ENCODE peak calls at places on chromosome 15, in eight cellular contexts. O is cardiac fibroblast, F is GM12865, A is esophagus squamous epithelium, G is astrocyte of the spinal cord, Z is heart left ventricle, N is mesothelial cell of epicardium, P is lower leg skin. S is an unnamed sample.

GRCh38 chr15:98123297-98123696 is 162.8 kb downstream of the ARRDC4 start:
- DNase-seq in O (no peak), F (no peak), A (no peak), G (no peak), Z (no peak), N (no peak), P (no peak), S (no peak)

GRCh38 chr15:83503595-83504364 is 56.6 kb downstream of the SH3GL3 start:
- DNase-seq in O (no peak), F (no peak), A (no peak), G (no peak), Z (no peak), N (no peak), P (no peak), S (no peak)

GRCh38 chr15:77419050-77419835 is 661 bp downstream of the PEAK1 start:
- DNase-seq in O (peak), F (peak), A (no peak), G (peak), Z (peak), N (peak), P (no peak), S (peak)

GRCh38 chr15:74863239-74864056 is 9.7 kb downstream of the SCAMP2 start:
- DNase-seq in O (peak), F (no peak), A (no peak), G (peak), Z (no peak), N (no peak), P (no peak), S (no peak)

GRCh38 chr15:42735382-42736165 is 1.4 kb downstream of the CDAN1 start:
- DNase-seq in O (no peak), F (no peak), A (no peak), G (no peak), Z (no peak), N (no peak), P (no peak), S (no peak)

GRCh38 chr15:78676424-78677110 is 35.6 kb upstream of the CHRNB4 start:
- DNase-seq in O (no peak), F (no peak), A (no peak), G (no peak), Z (no peak), N (no peak), P (no peak), S (no peak)

GRCh38 chr15:49225572-49226281 is 55.7 kb downstream of the GALK2 start:
- DNase-seq in O (peak), F (no peak), A (no peak), G (peak), Z (no peak), N (no peak), P (no peak), S (no peak)

GRCh38 chr15:65916664-65917406 is 47.5 kb downstream of the RAB11A start:
- DNase-seq in O (peak), F (peak), A (no peak), G (peak), Z (peak), N (no peak), P (no peak), S (peak)

GRCh38 chr15:81161215-81161673 is 27.2 kb downstream of the CFAP161 start:
- DNase-seq in O (no peak), F (peak), A (no peak), G (no peak), Z (no peak), N (no peak), P (no peak), S (no peak)

GRCh38 chr15:54119056-54119455 is 140.8 kb downstream of the UNC13C start:
- DNase-seq in O (no peak), F (no peak), A (no peak), G (no peak), Z (no peak), N (no peak), P (no peak), S (no peak)

GRCh38 chr15:101368086-101368780 is 73.2 kb upstream of the SNRPA1 start:
- DNase-seq in O (no peak), F (no peak), A (no peak), G (no peak), Z (peak), N (no peak), P (no peak), S (no peak)

GRCh38 chr15:31439328-31439727 is 112.7 kb downstream of the KLF13 start:
- DNase-seq in O (peak), F (peak), A (no peak), G (no peak), Z (no peak), N (no peak), P (no peak), S (peak)

GRCh38 chr15:42273900-42274692 is 863 bp upstream of the TMEM87A start:
- DNase-seq in O (peak), F (peak), A (peak), G (peak), Z (peak), N (no peak), P (peak), S (peak)

GRCh38 chr15:73936588-73937312 is 10.5 kb downstream of the LOXL1 start:
- DNase-seq in O (no peak), F (no peak), A (no peak), G (no peak), Z (peak), N (peak), P (no peak), S (no peak)

GRCh38 chr15:51768018-51768417 is 16.6 kb downstream of the TMOD2 start:
- DNase-seq in O (no peak), F (no peak), A (no peak), G (no peak), Z (no peak), N (no peak), P (no peak), S (no peak)

GRCh38 chr15:68431792-68432401 is at the start of gene ITGA11:
- DNase-seq in O (peak), F (peak), A (no peak), G (peak), Z (peak), N (peak), P (peak), S (peak)

GRCh38 chr15:100889359-100890058 is 9.9 kb downstream of the ALDH1A3 start:
- DNase-seq in O (peak), F (no peak), A (no peak), G (peak), Z (peak), N (no peak), P (peak), S (no peak)

GRCh38 chr15:94231728-94232086 is 346 bp downstream of the MCTP2 start:
- DNase-seq in O (peak), F (no peak), A (no peak), G (no peak), Z (peak), N (no peak), P (no peak), S (peak)

GRCh38 chr15:83163032-83163431 is 44.6 kb downstream of the HDGFL3 start:
- DNase-seq in O (peak), F (no peak), A (no peak), G (no peak), Z (no peak), N (no peak), P (no peak), S (no peak)

GRCh38 chr15:77022646-77023575 is 28.0 kb downstream of the PSTPIP1 start:
- DNase-seq in O (no peak), F (no peak), A (no peak), G (no peak), Z (peak), N (peak), P (no peak), S (no peak)

GRCh38 chr15:81092559-81092902 is 41.5 kb upstream of the CFAP161 start:
- DNase-seq in O (no peak), F (no peak), A (no peak), G (no peak), Z (peak), N (no peak), P (no peak), S (no peak)

GRCh38 chr15:22988811-22989210 is 8.6 kb upstream of the CYFIP1 start:
- DNase-seq in O (no peak), F (no peak), A (no peak), G (no peak), Z (no peak), N (no peak), P (no peak), S (no peak)

GRCh38 chr15:39266882-39267281 is 314.0 kb upstream of the THBS1 start:
- DNase-seq in O (no peak), F (no peak), A (no peak), G (no peak), Z (no peak), N (no peak), P (no peak), S (no peak)

GRCh38 chr15:83613716-83614115 is 40.2 kb upstream of the ADAMTSL3 start:
- DNase-seq in O (no peak), F (no peak), A (no peak), G (peak), Z (no peak), N (no peak), P (no peak), S (no peak)

GRCh38 chr15:56086566-56086965 is 93.2 kb upstream of the NEDD4 start:
- DNase-seq in O (no peak), F (no peak), A (no peak), G (no peak), Z (no peak), N (no peak), P (no peak), S (no peak)

GRCh38 chr15:29926083-29926388 is 103.8 kb upstream of the TJP1 start:
- DNase-seq in O (no peak), F (no peak), A (no peak), G (no peak), Z (no peak), N (no peak), P (no peak), S (no peak)

GRCh38 chr15:29922191-29922590 is 99.9 kb upstream of the TJP1 start:
- DNase-seq in O (no peak), F (no peak), A (no peak), G (no peak), Z (no peak), N (no peak), P (no peak), S (no peak)

GRCh38 chr15:29921130-29921601 is 98.9 kb upstream of the TJP1 start:
- DNase-seq in O (no peak), F (no peak), A (no peak), G (no peak), Z (no peak), N (no peak), P (no peak), S (no peak)

GRCh38 chr15:29924750-29925149 is 102.5 kb upstream of the TJP1 start:
- DNase-seq in O (peak), F (no peak), A (no peak), G (peak), Z (peak), N (no peak), P (no peak), S (no peak)

DNA sequence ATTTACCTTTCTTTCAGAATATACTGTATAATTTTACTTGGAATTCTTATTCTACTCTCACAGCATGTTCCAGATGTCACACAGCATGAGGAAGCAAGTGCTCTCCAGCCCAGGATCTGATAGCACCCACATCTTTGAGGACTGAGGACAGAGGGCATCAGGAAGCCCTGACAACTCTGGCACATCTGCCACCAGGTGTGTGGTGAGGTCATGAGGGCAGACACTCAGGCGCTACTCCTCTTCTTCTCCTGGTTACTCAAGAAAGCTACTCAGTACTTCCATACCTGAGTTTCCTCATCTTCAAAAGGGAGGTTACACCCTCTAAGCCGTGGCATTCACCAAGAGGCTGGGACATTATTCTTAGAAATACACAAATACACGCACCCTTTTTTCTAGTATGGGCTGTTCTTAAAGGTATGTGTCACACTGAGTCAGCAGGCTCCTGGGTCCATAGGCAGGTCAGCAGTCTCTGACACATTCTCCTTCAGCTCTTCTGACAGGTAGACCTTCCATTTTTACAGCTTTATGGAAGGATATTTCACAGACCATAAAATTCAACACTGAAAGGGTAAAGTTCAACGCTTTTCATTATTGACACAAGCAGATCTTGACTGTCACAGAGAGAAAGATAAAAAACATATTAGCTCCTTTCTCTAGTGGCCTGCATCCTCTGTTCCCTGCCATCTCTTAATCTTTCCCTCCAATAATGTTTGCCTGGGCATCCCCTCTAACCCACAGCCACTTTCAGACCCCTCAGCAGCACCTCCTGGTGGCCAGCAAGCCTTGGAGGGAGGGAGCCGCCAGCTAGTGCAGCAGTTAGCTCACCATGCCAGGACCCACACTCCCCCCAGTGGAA is 103.2 kb upstream of the TJP1 start:
- DNase-seq in O (peak), F (peak), A (no peak), G (peak), Z (peak), N (peak), P (peak), S (peak)
- TF ChIP-seq CTCF in O (peak), F (peak), A (no peak), G (peak), Z (peak), N (peak), P (no peak), S (peak)

GRCh38 chr15:61115241-61115640 is 113.9 kb downstream of the RORA start:
- DNase-seq in O (peak), F (no peak), A (no peak), G (peak), Z (no peak), N (no peak), P (no peak), S (no peak)

GRCh38 chr15:61116830-61117229 is 112.3 kb downstream of the RORA start:
- DNase-seq in O (no peak), F (no peak), A (no peak), G (no peak), Z (no peak), N (no peak), P (no peak), S (no peak)

GRCh38 chr15:61106886-61107285 is 122.2 kb downstream of the RORA start:
- DNase-seq in O (no peak), F (no peak), A (no peak), G (no peak), Z (no peak), N (no peak), P (no peak), S (no peak)

GRCh38 chr15:61115679-61116078 is 113.4 kb downstream of the RORA start:
- DNase-seq in O (peak), F (no peak), A (no peak), G (peak), Z (no peak), N (no peak), P (no peak), S (no peak)

GRCh38 chr15:61112231-61112630 is 116.9 kb downstream of the RORA start:
- DNase-seq in O (no peak), F (peak), A (no peak), G (no peak), Z (no peak), N (no peak), P (no peak), S (no peak)
- TF ChIP-seq CTCF in O (peak), F (no peak), A (no peak), G (no peak), Z (no peak), N (no peak), P (no peak), S (no peak)

GRCh38 chr15:88701561-88702095 is 62.8 kb downstream of the ISG20 start:
- DNase-seq in O (peak), F (peak), A (no peak), G (no peak), Z (no peak), N (no peak), P (no peak), S (peak)
- TF ChIP-seq CTCF in O (peak), F (peak), A (no peak), G (peak), Z (no peak), N (no peak), P (no peak), S (peak)

GRCh38 chr15:62572797-62573196 is 407.7 kb upstream of the C2CD4B start:
- DNase-seq in O (no peak), F (no peak), A (no peak), G (no peak), Z (no peak), N (no peak), P (no peak), S (no peak)
- TF ChIP-seq CTCF in O (no peak), F (no peak), A (no peak), G (no peak), Z (no peak), N (no peak), P (no peak), S (no peak)

GRCh38 chr15:85149460-85150129 is 167.9 kb downstream of the PDE8A start:
- DNase-seq in O (no peak), F (no peak), A (no peak), G (no peak), Z (no peak), N (no peak), P (no peak), S (no peak)
- TF ChIP-seq CTCF in O (no peak), F (no peak), A (no peak), G (no peak), Z (no peak), N (no peak), P (no peak), S (no peak)

DNA sequence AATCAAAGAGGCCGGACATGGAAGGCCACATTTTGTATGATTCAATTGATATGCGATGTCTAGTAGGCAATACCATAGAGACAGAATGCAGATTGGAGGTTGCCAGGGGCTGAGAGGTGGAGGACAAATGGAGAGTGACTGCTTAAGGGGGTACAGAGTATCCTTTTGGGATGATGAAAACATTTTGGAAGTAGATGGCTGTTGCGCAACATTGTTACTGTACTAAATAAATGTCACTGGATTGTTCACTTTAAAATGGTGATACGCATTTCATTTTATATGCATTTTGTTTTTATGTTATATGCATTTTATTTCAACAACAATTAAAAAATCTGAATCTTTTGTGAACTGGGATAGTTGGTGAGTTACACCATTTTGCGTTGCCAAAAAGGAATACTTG is 99.7 kb upstream of the AGBL1 start:
- DNase-seq in O (no peak), F (no peak), A (no peak), G (no peak), Z (no peak), N (no peak), P (no peak), S (no peak)
- TF ChIP-seq CTCF in O (no peak), F (no peak), A (no peak), G (no peak), Z (no peak), N (no peak), P (no peak), S (no peak)

GRCh38 chr15:27176785-27177406 is 205.9 kb downstream of the GABRG3 start:
- DNase-seq in O (no peak), F (no peak), A (no peak), G (no peak), Z (no peak), N (no peak), P (no peak), S (no peak)

GRCh38 chr15:27183182-27183581 is 212.2 kb downstream of the GABRG3 start:
- DNase-seq in O (no peak), F (no peak), A (no peak), G (no peak), Z (no peak), N (no peak), P (no peak), S (no peak)

GRCh38 chr15:27175479-27176153 is 204.6 kb downstream of the GABRG3 start:
- DNase-seq in O (no peak), F (no peak), A (no peak), G (no peak), Z (no peak), N (no peak), P (no peak), S (no peak)

GRCh38 chr15:27179789-27180188 is 208.8 kb downstream of the GABRG3 start:
- DNase-seq in O (no peak), F (no peak), A (no peak), G (no peak), Z (no peak), N (no peak), P (no peak), S (no peak)
- TF ChIP-seq CTCF in O (no peak), F (no peak), A (no peak), G (no peak), Z (no peak), N (no peak), P (no peak), S (no peak)

GRCh38 chr15:90642464-90643300 is 74.5 kb upstream of the BLM start:
- DNase-seq in O (no peak), F (no peak), A (no peak), G (no peak), Z (no peak), N (no peak), P (no peak), S (peak)
- TF ChIP-seq CTCF in O (no peak), F (peak), A (no peak), G (peak), Z (no peak), N (no peak), P (no peak), S (no peak)

DNA sequence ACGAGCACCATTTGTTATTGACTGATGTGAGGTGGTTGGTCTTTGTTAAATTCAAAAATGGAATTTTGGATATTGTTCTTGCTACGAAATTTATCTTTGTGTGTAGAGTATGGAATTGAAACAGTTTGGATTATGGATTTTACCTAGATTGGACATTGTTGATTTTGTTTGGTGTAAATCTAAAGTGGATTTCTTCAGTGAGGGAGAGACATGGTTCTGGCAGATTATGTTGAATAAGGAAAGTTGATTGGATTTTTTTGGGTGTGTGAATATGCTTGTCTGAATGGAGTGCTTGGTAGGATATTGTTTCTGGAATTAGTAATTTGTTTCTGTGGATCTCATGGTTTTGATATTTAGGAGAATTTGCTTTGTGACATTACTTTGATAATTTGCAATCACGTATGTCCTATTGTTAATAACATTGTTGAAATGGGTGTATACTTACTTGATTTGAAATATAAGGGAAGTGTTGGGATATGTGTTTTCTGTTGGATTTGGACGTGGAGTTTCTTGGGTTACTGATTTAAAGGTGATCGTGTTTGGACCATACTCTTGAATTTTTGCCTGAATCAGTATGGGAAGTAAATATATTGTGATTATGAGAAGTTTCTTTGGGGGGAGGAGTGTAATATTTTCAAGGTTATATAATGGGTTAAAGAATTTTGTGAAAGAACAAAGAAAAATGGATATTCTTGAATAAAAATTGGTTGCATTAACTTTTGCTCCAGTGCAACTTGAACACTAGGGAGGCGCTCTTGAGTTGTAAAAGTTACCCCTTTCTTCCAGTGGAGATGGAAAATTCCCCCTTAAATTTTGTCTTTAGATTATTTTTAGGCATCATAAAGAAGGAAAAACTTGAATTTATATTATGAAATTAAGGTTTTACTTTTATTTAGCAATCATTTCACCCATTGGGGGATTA is 875 bp upstream of the CHD2 start:
- DNase-seq in O (peak), F (no peak), A (no peak), G (peak), Z (no peak), N (no peak), P (no peak), S (no peak)
- TF ChIP-seq CTCF in O (peak), F (peak), A (no peak), G (no peak), Z (no peak), N (peak), P (peak), S (peak)

GRCh38 chr15:58761010-58761388 is 10.1 kb upstream of the MINDY2 start:
- DNase-seq in O (no peak), F (no peak), A (no peak), G (no peak), Z (no peak), N (no peak), P (no peak), S (no peak)
- TF ChIP-seq CTCF in O (no peak), F (no peak), A (no peak), G (no peak), Z (no peak), N (no peak), P (no peak), S (no peak)